ENCODE peak calls at places on chromosomes 2 and 18, in six cellular contexts. K is IMR-90, G is ovary, Y is GM06990, Z is spleen, X is adrenal gland. R is an unnamed sample.
A peak's percentile ranks its signal among the peaks of the same experiment; 100 is the strongest.

GRCh38 chr2:174003635-174004310 is 38.6 kb upstream of the SP3 start:
- DNase-seq in K (no peak), G (no peak), Y (no peak), Z (no peak), X (no peak), R (no peak)

GRCh38 chr2:15334650-15335326 is 226.3 kb downstream of the NBAS start:
- DNase-seq in K (peak; percentile 57), G (no peak), Y (no peak), Z (no peak), X (no peak), R (no peak)

GRCh38 chr2:161814008-161814660 is 189.9 kb downstream of the SLC4A10 start:
- DNase-seq in K (no peak), G (no peak), Y (no peak), Z (no peak), X (no peak), R (no peak)

GRCh38 chr2:229268626-229269025 is 2.5 kb downstream of the PID1 start:
- DNase-seq in K (peak; percentile 13), G (no peak), Y (no peak), Z (no peak), X (no peak), R (no peak)

GRCh38 chr2:85768713-85769112 is 14.9 kb downstream of the ATOH8 start:
- DNase-seq in K (no peak), G (peak; percentile 87), Y (no peak), Z (no peak), X (peak; percentile 42), R (no peak)

GRCh38 chr2:26401739-26402541 is at the start of gene DRC1:
- DNase-seq in K (peak; percentile 67), G (peak; percentile 17), Y (peak; percentile 23), Z (peak; percentile 76), X (peak; percentile 59), R (no peak)

GRCh38 chr2:23410596-23410995 is 25.6 kb downstream of the KLHL29 start:
- DNase-seq in K (peak; percentile 59), G (no peak), Y (no peak), Z (peak; percentile 14), X (no peak), R (no peak)

GRCh38 chr18:45753251-45753650 is 29.3 kb downstream of the SLC14A1 start:
- DNase-seq in K (peak; percentile 44), G (no peak), Y (no peak), Z (no peak), X (no peak), R (no peak)

GRCh38 chr2:143807677-143808076 is 678.5 kb downstream of the ARHGAP15 start:
- DNase-seq in K (no peak), G (peak; percentile 21), Y (no peak), Z (no peak), X (peak; percentile 18), R (no peak)

GRCh38 chr2:72539145-72539552 is 286.7 kb downstream of the EXOC6B start:
- DNase-seq in K (peak; percentile 53), G (no peak), Y (no peak), Z (no peak), X (no peak), R (no peak)

GRCh38 chr2:72150157-72150960 is 2.7 kb upstream of the CYP26B1 start:
- DNase-seq in K (peak; percentile 64), G (peak; percentile 81), Y (no peak), Z (peak; percentile 87), X (peak; percentile 73), R (peak; percentile 36)

GRCh38 chr2:200713704-200714064 is 98.0 kb upstream of the BZW1 start:
- DNase-seq in K (no peak), G (no peak), Y (peak; percentile 10), Z (no peak), X (no peak), R (no peak)

GRCh38 chr2:168775837-168776236 is 26.6 kb upstream of the NOSTRIN start:
- DNase-seq in K (no peak), G (no peak), Y (no peak), Z (no peak), X (no peak), R (no peak)

GRCh38 chr2:239160226-239161143 is 240.3 kb downstream of the HDAC4 start:
- DNase-seq in K (peak; percentile 13), G (no peak), Y (no peak), Z (peak; percentile 58), X (peak; percentile 6), R (no peak)

GRCh38 chr18:12254137-12254819 is at the start of gene CIDEA:
- DNase-seq in K (no peak), G (no peak), Y (no peak), Z (peak; percentile 60), X (no peak), R (no peak)

GRCh38 chr2:98771771-98772521 is 41.0 kb upstream of the MGAT4A start:
- DNase-seq in K (no peak), G (no peak), Y (peak; percentile 37), Z (peak; percentile 78), X (no peak), R (peak; percentile 36)

GRCh38 chr2:29295843-29296242 is 180.6 kb downstream of the CLIP4 start:
- DNase-seq in K (peak; percentile 26), G (no peak), Y (no peak), Z (no peak), X (no peak), R (no peak)

GRCh38 chr2:191597186-191597751 is 80.7 kb upstream of the NABP1 start:
- DNase-seq in K (no peak), G (no peak), Y (no peak), Z (no peak), X (no peak), R (no peak)

GRCh38 chr2:240523451-240524281 is 34.1 kb downstream of the ANKMY1 start:
- DNase-seq in K (no peak), G (no peak), Y (no peak), Z (peak; percentile 61), X (peak; percentile 6), R (no peak)

GRCh38 chr2:236718207-236718992 is 148.8 kb downstream of the ACKR3 start:
- DNase-seq in K (peak; percentile 8), G (no peak), Y (no peak), Z (no peak), X (no peak), R (no peak)

GRCh38 chr2:204468689-204469429 is 76.4 kb upstream of the PARD3B start:
- DNase-seq in K (peak; percentile 86), G (no peak), Y (no peak), Z (no peak), X (no peak), R (no peak)

GRCh38 chr2:59083075-59083792 is 842.1 kb upstream of the FANCL start:
- DNase-seq in K (no peak), G (no peak), Y (no peak), Z (no peak), X (no peak), R (no peak)

GRCh38 chr2:84856785-84857184 is 24.1 kb downstream of the TRABD2A start:
- DNase-seq in K (no peak), G (no peak), Y (no peak), Z (no peak), X (no peak), R (no peak)

GRCh38 chr2:71851094-71851755 is 296.4 kb downstream of the CYP26B1 start:
- DNase-seq in K (no peak), G (no peak), Y (no peak), Z (no peak), X (no peak), R (no peak)

GRCh38 chr2:85872536-85873161 is 16.1 kb downstream of the ST3GAL5 start:
- DNase-seq in K (no peak), G (no peak), Y (no peak), Z (no peak), X (no peak), R (no peak)

GRCh38 chr2:195458936-195459335 is 198.1 kb upstream of the SLC39A10 start:
- DNase-seq in K (peak; percentile 15), G (no peak), Y (no peak), Z (no peak), X (no peak), R (no peak)

GRCh38 chr2:171107803-171108202 is 52.9 kb downstream of the TLK1 start:
- DNase-seq in K (no peak), G (no peak), Y (no peak), Z (no peak), X (no peak), R (no peak)

GRCh38 chr18:31102020-31102684 is at the start of gene DSC2:
- DNase-seq in K (no peak), G (peak; percentile 14), Y (peak; percentile 48), Z (peak; percentile 86), X (peak; percentile 14), R (no peak)

GRCh38 chr2:211451642-211452041 is 895.2 kb downstream of the CPS1 start:
- DNase-seq in K (no peak), G (no peak), Y (no peak), Z (no peak), X (no peak), R (no peak)
- H3K4me3 ChIP-seq in K (no peak overlapping the region), G (no peak overlapping the region), Y (no peak overlapping the region), Z (no peak overlapping the region), X (no peak overlapping the region), R (no peak overlapping the region)

GRCh38 chr18:35027206-35027605 is 14.0 kb upstream of the MAPRE2 start:
- DNase-seq in K (no peak), G (no peak), Y (no peak), Z (no peak), X (no peak), R (no peak)
- TF ChIP-seq CTCF in K (no peak), G (no peak), Y (no peak), Z (no peak), X (no peak), R (no peak)

DNA sequence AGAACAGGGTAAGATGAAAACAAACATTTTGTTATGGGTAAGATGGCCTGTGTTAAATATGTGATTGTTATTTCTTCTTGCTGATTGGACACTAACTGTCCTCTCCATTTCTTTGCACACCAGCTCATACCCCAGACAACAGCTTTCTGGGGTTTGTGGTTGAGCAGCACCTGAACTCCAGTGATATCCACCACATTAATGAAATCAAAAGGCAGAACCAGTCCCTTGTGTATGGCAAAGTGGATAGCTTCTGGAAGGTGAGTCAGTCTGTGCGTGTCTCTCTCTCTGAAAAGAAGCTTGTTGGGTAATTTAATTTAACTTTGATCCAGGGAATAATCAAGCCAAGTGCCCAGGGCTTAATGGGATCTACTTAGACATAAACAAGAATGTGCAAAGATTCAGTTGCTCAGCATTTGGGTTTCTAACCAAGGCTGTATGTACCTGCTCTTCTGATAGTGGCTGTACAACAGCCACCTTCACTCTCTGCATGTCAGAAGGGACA is 108.3 kb downstream of the MGAT5 start:
- DNase-seq in K (no peak), G (no peak), Y (no peak), Z (no peak), X (no peak), R (no peak)
- H3K36me3 ChIP-seq in K (peaks cover 37% of the 10 kb centered on the region), G (no peaks in the 10 kb centered on the region), Y (peaks cover 18% of the 10 kb centered on the region), Z (peaks cover 15% of the 10 kb centered on the region), X (peaks cover 7% of the 10 kb centered on the region), R (peaks cover 12% of the 10 kb centered on the region)

DNA sequence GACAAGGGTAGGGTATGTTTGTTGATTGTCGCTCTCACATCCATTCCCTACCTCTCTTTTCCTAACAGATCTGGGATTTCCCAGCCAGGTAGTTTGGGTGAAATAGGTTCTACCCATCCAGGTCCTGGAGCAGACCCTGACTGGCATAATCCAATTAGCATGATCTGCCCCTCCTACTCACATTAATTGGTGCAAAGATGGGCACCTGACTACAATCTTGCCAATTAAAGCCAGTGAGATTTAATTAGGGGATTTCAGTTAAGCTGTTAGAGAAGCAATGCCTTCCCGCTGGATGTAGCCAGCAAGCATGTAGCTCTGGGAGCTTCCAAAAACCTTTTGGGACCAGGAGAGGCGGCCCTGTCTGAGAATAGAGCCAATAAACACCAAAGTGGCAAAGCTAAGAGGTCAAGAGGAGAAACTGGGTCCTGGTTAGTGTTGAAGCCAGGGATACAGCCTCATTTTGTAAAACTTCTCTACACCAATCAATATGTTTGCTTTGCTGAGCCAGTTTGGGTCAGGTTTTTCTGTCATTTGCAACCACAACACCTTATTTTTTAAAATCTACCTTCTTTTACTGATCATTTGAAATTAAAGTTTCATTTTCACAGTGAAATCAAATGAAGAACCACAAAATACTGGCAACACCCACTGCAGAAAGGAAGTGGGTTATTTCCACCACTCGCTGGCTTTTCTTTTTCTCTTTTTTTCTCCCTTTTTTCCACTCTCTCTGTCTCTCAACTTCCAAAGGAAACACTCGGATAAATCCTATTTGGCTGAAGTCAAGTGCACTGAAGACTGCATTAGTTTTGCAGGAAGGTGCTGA is 3.2 kb upstream of the TTC39C start:
- DNase-seq in K (no peak), G (no peak), Y (no peak), Z (no peak), X (no peak), R (no peak)
- H3K4me3 ChIP-seq in K (no peak overlapping the region), G (no peak overlapping the region), Y (no peak overlapping the region), Z (no peak overlapping the region), X (no peak overlapping the region), R (peak overlapping the region; percentile 41)

R was measured in CD8-positive, alpha-beta T cell.